ENCODE peak calls at places on chromosome 1, in seven cellular contexts. W is SK-N-SH, T is H1, D is HepG2, Z is K562, Q is HCT116, X is GM12878. E is an unnamed sample.

GRCh38 chr1:234992065-234992464 is 136.6 kb downstream of the TOMM20 start:
- DNase-seq in W (no peak), T (no peak), D (no peak), Z (no peak), Q (no peak), X (no peak), E (no peak)

GRCh38 chr1:10536133-10536768 is 61.5 kb downstream of the PEX14 start:
- DNase-seq in W (no peak), T (no peak), D (no peak), Z (no peak), Q (no peak), X (no peak), E (no peak)

GRCh38 chr1:100265562-100265930 is 470 bp upstream of the RTCA start:
- DNase-seq in W (no peak), T (no peak), D (peak), Z (peak), Q (peak), X (no peak), E (no peak)

GRCh38 chr1:112744019-112744578 is 29.0 kb upstream of the PPM1J start:
- DNase-seq in W (no peak), T (no peak), D (no peak), Z (no peak), Q (no peak), X (no peak), E (no peak)

GRCh38 chr1:32965251-32965643 is 638 bp upstream of the RNF19B start:
- DNase-seq in W (no peak), T (no peak), D (no peak), Z (no peak), Q (no peak), X (no peak), E (no peak)

GRCh38 chr1:121586369-121587229 is 401.8 kb downstream of the SRGAP2C start:
- DNase-seq in W (no peak), T (no peak), D (peak), Z (peak), Q (no peak), X (no peak), E (no peak)

GRCh38 chr1:38489844-38490270 is 369.7 kb downstream of the RRAGC start:
- DNase-seq in W (peak), T (peak), D (peak), Z (peak), Q (peak), X (no peak), E (no peak)

GRCh38 chr1:60918867-60919266 is 163.5 kb upstream of the NFIA start:
- DNase-seq in W (no peak), T (no peak), D (no peak), Z (no peak), Q (no peak), X (no peak), E (no peak)

GRCh38 chr1:94901841-94902240 is 25.1 kb downstream of the CNN3 start:
- DNase-seq in W (no peak), T (no peak), D (no peak), Z (no peak), Q (no peak), X (no peak), E (no peak)

GRCh38 chr1:34710811-34711210 is 44.0 kb upstream of the GJB5 start:
- DNase-seq in W (no peak), T (no peak), D (no peak), Z (no peak), Q (no peak), X (no peak), E (no peak)

GRCh38 chr1:39236971-39237370 is 32.5 kb downstream of the MACF1 start:
- DNase-seq in W (no peak), T (no peak), D (no peak), Z (no peak), Q (no peak), X (no peak), E (no peak)

GRCh38 chr1:8249838-8250237 is 68.1 kb upstream of the SLC45A1 start:
- DNase-seq in W (no peak), T (no peak), D (no peak), Z (peak), Q (no peak), X (no peak), E (no peak)

GRCh38 chr1:32741417-32742131 is 39.0 kb upstream of the SYNC start:
- DNase-seq in W (peak), T (no peak), D (no peak), Z (peak), Q (no peak), X (no peak), E (peak)

GRCh38 chr1:109762039-109762585 is 1.6 kb downstream of the EPS8L3 start:
- DNase-seq in W (no peak), T (no peak), D (no peak), Z (no peak), Q (no peak), X (no peak), E (no peak)

GRCh38 chr1:199272690-199273089 is 633.9 kb downstream of the PTPRC start:
- DNase-seq in W (peak), T (peak), D (no peak), Z (no peak), Q (peak), X (peak), E (peak)

GRCh38 chr1:24121406-24121805 is 9.5 kb upstream of the MYOM3 start:
- DNase-seq in W (no peak), T (no peak), D (no peak), Z (no peak), Q (no peak), X (no peak), E (no peak)

GRCh38 chr1:30411206-30411605 is 312.2 kb downstream of the MATN1 start:
- DNase-seq in W (no peak), T (no peak), D (no peak), Z (no peak), Q (no peak), X (no peak), E (no peak)

GRCh38 chr1:111624382-111624781 is 4.8 kb downstream of the RAP1A start:
- DNase-seq in W (no peak), T (no peak), D (no peak), Z (no peak), Q (no peak), X (peak), E (no peak)

GRCh38 chr1:18999287-18999852 is 42.9 kb upstream of the IFFO2 start:
- DNase-seq in W (no peak), T (no peak), D (no peak), Z (no peak), Q (no peak), X (no peak), E (peak)

GRCh38 chr1:245698860-245699259 is 544.1 kb downstream of the KIF26B start:
- DNase-seq in W (no peak), T (no peak), D (no peak), Z (no peak), Q (no peak), X (no peak), E (no peak)

GRCh38 chr1:228288536-228289238 is 80.8 kb downstream of the OBSCN start:
- DNase-seq in W (no peak), T (no peak), D (no peak), Z (no peak), Q (no peak), X (no peak), E (no peak)

GRCh38 chr1:94636625-94637024 is 95.1 kb upstream of the F3 start:
- DNase-seq in W (no peak), T (no peak), D (no peak), Z (no peak), Q (no peak), X (no peak), E (no peak)

GRCh38 chr1:113283914-113284313 is 106.4 kb upstream of the MAGI3 start:
- DNase-seq in W (no peak), T (no peak), D (no peak), Z (no peak), Q (no peak), X (no peak), E (peak)

GRCh38 chr1:27632387-27633297 is 2.3 kb downstream of the FGR start:
- DNase-seq in W (no peak), T (no peak), D (no peak), Z (no peak), Q (no peak), X (peak), E (no peak)

GRCh38 chr1:47023268-47024137 is at the start of gene CYP4X1:
- DNase-seq in W (peak), T (peak), D (no peak), Z (no peak), Q (no peak), X (no peak), E (peak)

GRCh38 chr1:47024138-47024856 is 828 bp downstream of the CYP4X1 start:
- DNase-seq in W (no peak), T (no peak), D (no peak), Z (no peak), Q (no peak), X (no peak), E (no peak)

DNA sequence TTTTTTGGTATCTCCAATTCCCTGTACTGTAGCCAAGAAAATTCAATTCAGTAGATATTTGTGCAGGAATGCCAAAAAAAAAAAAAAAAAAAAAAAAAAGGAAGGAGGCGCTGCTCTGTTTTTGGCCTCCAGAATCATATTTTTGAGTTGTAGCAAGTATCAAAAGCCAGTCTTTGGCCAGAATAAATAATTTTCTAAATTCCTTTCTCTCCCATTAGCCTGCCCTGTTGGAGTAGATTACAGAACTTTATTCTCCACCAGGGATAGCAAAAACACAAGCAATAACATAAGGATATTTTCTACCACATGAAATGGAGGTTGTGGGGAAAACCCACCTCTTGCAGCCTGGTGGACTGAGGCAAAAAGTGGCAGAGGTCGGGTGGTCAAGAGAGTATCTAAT is 2.4 kb upstream of the CYP4X1 start:
- DNase-seq in W (no peak), T (no peak), D (no peak), Z (no peak), Q (no peak), X (no peak), E (no peak)
- TF ChIP-seq JUND in W (no peak), T (no peak), D (no peak), Z (no peak), Q (no peak), X (no peak), E (no peak)

GRCh38 chr1:205504311-205505075 is at the start of gene CDK18:
- DNase-seq in W (peak), T (peak), D (peak), Z (no peak), Q (peak), X (no peak), E (peak)
- TF ChIP-seq JUND in W (no peak), T (no peak), D (no peak), Z (no peak), Q (no peak), X (no peak), E (no peak)

DNA sequence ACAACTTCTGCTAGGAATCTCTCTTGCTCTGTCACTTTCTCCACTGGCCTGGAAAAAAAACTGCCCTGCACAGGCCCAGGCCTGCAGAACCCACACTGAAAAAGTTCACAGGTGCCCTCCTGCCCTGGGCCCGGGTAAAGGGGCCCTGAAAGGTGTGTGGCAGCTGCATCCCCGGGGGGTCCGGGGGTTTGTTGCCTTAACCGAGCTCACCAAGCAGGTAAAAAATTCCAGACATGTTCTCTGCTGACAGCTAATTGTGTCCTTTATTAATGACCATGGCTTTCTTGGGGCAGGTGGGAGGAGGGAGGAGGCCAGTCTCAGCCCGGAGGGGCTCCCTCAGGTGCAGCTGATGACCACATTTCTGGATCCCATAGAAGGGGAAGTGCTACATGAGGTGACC is 122.9 kb downstream of the LACTBL1 start:
- DNase-seq in W (no peak), T (no peak), D (no peak), Z (no peak), Q (no peak), X (no peak), E (no peak)
- TF ChIP-seq JUND in W (no peak), T (no peak), D (no peak), Z (no peak), Q (no peak), X (no peak), E (no peak)

DNA sequence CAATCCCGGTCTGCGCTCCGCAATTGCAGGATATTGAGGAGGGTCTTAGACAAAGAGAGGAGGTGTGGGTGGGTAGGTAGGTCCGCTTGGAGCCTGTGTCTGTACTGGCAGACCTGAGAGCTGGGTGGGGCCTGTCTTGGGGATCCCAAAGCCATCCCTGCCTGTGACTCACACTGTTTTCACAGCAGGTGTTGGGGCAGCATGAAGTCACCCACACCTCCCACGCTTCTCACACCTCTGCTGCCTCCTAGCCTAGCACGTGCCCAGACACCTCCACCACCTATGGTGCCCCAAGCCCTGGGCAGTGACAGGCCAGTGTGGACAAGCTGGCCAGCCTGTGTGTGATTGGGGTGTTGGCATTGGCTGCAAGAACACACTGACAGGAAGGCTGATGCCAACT is 65.7 kb upstream of the ECE1 start:
- DNase-seq in W (no peak), T (no peak), D (no peak), Z (no peak), Q (no peak), X (no peak), E (no peak)
- TF ChIP-seq JUND in W (no peak), T (no peak), D (no peak), Z (no peak), Q (no peak), X (no peak), E (no peak)

DNA sequence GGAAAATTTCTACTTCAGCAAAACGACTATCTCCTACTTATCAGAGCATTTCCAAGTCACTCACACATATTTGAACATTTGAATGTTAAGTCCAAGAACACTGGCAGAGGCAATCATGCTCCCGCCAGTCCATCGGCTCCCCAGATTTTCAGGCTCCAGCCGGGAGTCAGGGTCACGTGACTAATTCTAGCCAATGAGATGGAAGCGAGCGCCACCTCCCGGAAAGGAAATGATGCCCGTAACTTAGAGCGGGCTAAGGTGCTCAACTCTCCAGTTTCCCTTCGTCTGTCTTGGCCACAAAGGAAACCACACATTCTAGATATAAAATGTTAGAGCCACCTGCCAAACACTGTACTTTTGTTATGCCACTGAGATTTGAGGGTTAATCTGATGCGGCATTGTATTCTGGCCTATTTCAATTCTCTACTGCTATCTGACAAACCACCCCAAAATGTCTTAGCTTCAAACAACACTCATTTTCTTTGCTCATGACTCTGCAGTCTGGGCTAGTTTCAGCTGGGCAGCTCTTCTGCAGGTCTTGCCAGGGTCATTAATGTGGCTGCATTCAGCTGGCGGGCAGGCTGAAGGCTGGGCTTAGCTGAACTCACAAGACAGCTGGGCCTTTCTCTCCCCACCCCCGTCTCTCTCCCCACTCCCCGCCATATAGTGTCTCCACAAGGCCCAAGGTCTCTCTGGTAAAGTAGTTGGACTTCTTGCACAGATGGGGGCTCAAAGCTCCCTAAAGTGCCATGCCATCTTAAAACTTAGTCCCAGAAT is 16.5 kb upstream of the LHX4 start:
- DNase-seq in W (no peak), T (no peak), D (no peak), Z (peak), Q (no peak), X (peak), E (no peak)
- TF ChIP-seq JUND in W (no peak), T (no peak), D (no peak), Z (no peak), Q (no peak), X (no peak), E (no peak)

E was measured in T47D.